ENCODE peak calls at places on chromosomes 4 and X, in nine cellular contexts. A is GM13977, J is sigmoid colon, H is stomach, M is left ventricle myocardium inferior, P is Calu3, N is body of pancreas, F is omental fat pad, C is AG10803. R is an unnamed sample.

GRCh38 chr4:46804781-46805413 is 104.1 kb downstream of the COX7B2 start:
- DNase-seq in P (no peak), M (no peak), J (no peak), A (no peak), H (no peak), C (no peak), F (no peak), N (no peak), R (no peak)

GRCh38 chr4:154421618-154422017 is 70.0 kb downstream of the DCHS2 start:
- DNase-seq in C (no peak), M (no peak), H (no peak), N (no peak), J (no peak), P (no peak), A (no peak), F (no peak), R (no peak)

GRCh38 chr4:71974681-71975080 is 57.1 kb upstream of the NPFFR2 start:
- DNase-seq in H (no peak), P (peak), F (no peak), M (no peak), N (no peak), C (peak), J (no peak), A (no peak), R (no peak)

GRCh38 chrX:623268-623598 is 7.4 kb upstream of the SHOX start:
- DNase-seq in J (no peak), N (no peak), H (no peak), P (no peak), F (no peak), C (no peak), A (no peak), M (no peak), R (no peak)

GRCh38 chrX:107711521-107712041 is 64.0 kb downstream of the TSC22D3 start:
- DNase-seq in M (no peak), F (no peak), A (no peak), N (no peak), H (no peak), C (no peak), P (no peak), J (peak), R (no peak)

GRCh38 chr4:74618659-74619058 is 173.7 kb downstream of the AREG start:
- DNase-seq in M (no peak), F (no peak), A (no peak), H (no peak), N (no peak), C (no peak), J (no peak), P (peak), R (no peak)

GRCh38 chr4:1564535-1565375 is 119.4 kb downstream of the FAM53A start:
- DNase-seq in P (no peak), A (no peak), M (no peak), H (no peak), N (no peak), C (no peak), J (no peak), F (no peak), R (no peak)

GRCh38 chr4:139696491-139696890 is 30.9 kb downstream of the MGST2 start:
- DNase-seq in P (no peak), M (no peak), C (no peak), F (no peak), H (no peak), N (no peak), J (no peak), A (no peak), R (no peak)

GRCh38 chrX:114344756-114345155 is 239.1 kb upstream of the HTR2C start:
- DNase-seq in H (no peak), F (no peak), C (peak), N (no peak), J (no peak), M (no peak), A (peak), P (no peak), R (peak)

GRCh38 chr4:26525136-26525535 is 34.9 kb upstream of the CCKAR start:
- DNase-seq in C (peak), A (no peak), P (no peak), F (no peak), N (no peak), J (no peak), M (no peak), H (no peak), R (no peak)

GRCh38 chrX:15158736-15159406 is 111.0 kb downstream of the ASB9 start:
- DNase-seq in N (no peak), J (no peak), H (no peak), M (no peak), F (no peak), P (no peak), A (peak), C (no peak), R (no peak)

GRCh38 chr4:139419388-139419914 is 34.5 kb upstream of the RAB33B start:
- DNase-seq in P (no peak), C (peak), A (no peak), J (peak), N (no peak), H (no peak), M (peak), F (peak), R (no peak)

GRCh38 chr4:113449407-113449974 is 312.0 kb downstream of the CAMK2D start:
- DNase-seq in F (no peak), J (no peak), C (peak), A (no peak), N (no peak), M (no peak), P (no peak), H (no peak), R (no peak)

GRCh38 chrX:16250296-16250695 is 83.0 kb downstream of the MAGEB17 start:
- DNase-seq in J (no peak), H (no peak), F (no peak), M (no peak), A (no peak), N (no peak), P (no peak), C (peak), R (no peak)

GRCh38 chrX:12949927-12950656 is 24.8 kb upstream of the TMSB4X start:
- DNase-seq in P (peak), M (peak), F (peak), C (peak), A (peak), H (peak), N (peak), J (peak), R (no peak)

GRCh38 chr4:3756343-3757059 is 9.7 kb upstream of the ADRA2C start:
- DNase-seq in F (no peak), J (no peak), C (no peak), P (no peak), N (no peak), A (no peak), H (no peak), M (no peak), R (no peak)

GRCh38 chr4:63036159-63036866 is 1372.9 kb downstream of the TECRL start:
- DNase-seq in H (no peak), A (no peak), N (no peak), C (no peak), F (no peak), J (no peak), P (no peak), M (no peak), R (no peak)

GRCh38 chr4:56468097-56468422 is 643 bp downstream of the SRP72 start:
- DNase-seq in A (no peak), C (no peak), J (no peak), M (no peak), N (peak), H (peak), P (no peak), F (no peak), R (peak)

GRCh38 chr4:72325215-72325614 is 243.8 kb downstream of the ADAMTS3 start:
- DNase-seq in F (no peak), A (no peak), J (no peak), P (no peak), C (peak), M (no peak), N (no peak), H (no peak), R (no peak)

GRCh38 chr4:92303621-92304027 is at the start of gene GRID2:
- DNase-seq in P (peak), A (peak), C (no peak), M (no peak), H (no peak), N (no peak), J (no peak), F (no peak), R (peak)

GRCh38 chr4:15577508-15577907 is 77.6 kb downstream of the FBXL5 start:
- DNase-seq in M (no peak), F (no peak), A (no peak), C (peak), H (no peak), P (no peak), N (no peak), J (no peak), R (no peak)

GRCh38 chr4:40845136-40845910 is 95.6 kb downstream of the NSUN7 start:
- DNase-seq in M (no peak), F (no peak), J (peak), H (no peak), P (no peak), N (no peak), C (peak), A (no peak), R (no peak)

GRCh38 chrX:103913356-103914020 is 48.9 kb upstream of the TMSB15B start:
- DNase-seq in H (no peak), A (no peak), C (peak), N (no peak), P (no peak), M (no peak), J (no peak), F (no peak), R (no peak)

GRCh38 chr4:45064741-45065140 is 338.4 kb upstream of the GNPDA2 start:
- DNase-seq in J (no peak), A (no peak), M (no peak), P (no peak), C (no peak), H (no peak), N (no peak), F (no peak), R (no peak)

GRCh38 chr4:48340276-48340904 is 939 bp upstream of the SLAIN2 start:
- DNase-seq in P (no peak), H (no peak), F (no peak), J (no peak), C (peak), N (no peak), A (no peak), M (no peak), R (no peak)

GRCh38 chr4:142614621-142615323 is 231.3 kb downstream of the INPP4B start:
- DNase-seq in F (no peak), N (no peak), A (no peak), J (no peak), P (no peak), H (no peak), C (peak), M (no peak), R (no peak)

GRCh38 chr4:47615385-47615784 is 130.3 kb downstream of the ATP10D start:
- DNase-seq in C (peak), N (no peak), M (no peak), P (no peak), F (no peak), H (no peak), A (no peak), J (no peak), R (no peak)

GRCh38 chr4:139828966-139829662 is 163.5 kb downstream of the MGST2 start:
- DNase-seq in A (no peak), F (no peak), M (no peak), N (no peak), P (no peak), H (no peak), C (no peak), J (no peak), R (no peak)

GRCh38 chrX:64093761-64094160 is 111.7 kb downstream of the AMER1 start:
- DNase-seq in J (no peak), F (no peak), M (no peak), N (no peak), A (no peak), P (no peak), H (no peak), C (peak), R (peak)

GRCh38 chr4:42339935-42340406 is 57.3 kb upstream of the SHISA3 start:
- DNase-seq in J (no peak), C (no peak), H (no peak), N (no peak), F (no peak), P (no peak), M (peak), A (no peak), R (no peak)

GRCh38 chr4:123037809-123038208 is 115.4 kb upstream of the NUDT6 start:
- DNase-seq in H (no peak), J (no peak), F (no peak), N (no peak), M (no peak), A (no peak), C (peak), P (no peak), R (no peak)

DNA sequence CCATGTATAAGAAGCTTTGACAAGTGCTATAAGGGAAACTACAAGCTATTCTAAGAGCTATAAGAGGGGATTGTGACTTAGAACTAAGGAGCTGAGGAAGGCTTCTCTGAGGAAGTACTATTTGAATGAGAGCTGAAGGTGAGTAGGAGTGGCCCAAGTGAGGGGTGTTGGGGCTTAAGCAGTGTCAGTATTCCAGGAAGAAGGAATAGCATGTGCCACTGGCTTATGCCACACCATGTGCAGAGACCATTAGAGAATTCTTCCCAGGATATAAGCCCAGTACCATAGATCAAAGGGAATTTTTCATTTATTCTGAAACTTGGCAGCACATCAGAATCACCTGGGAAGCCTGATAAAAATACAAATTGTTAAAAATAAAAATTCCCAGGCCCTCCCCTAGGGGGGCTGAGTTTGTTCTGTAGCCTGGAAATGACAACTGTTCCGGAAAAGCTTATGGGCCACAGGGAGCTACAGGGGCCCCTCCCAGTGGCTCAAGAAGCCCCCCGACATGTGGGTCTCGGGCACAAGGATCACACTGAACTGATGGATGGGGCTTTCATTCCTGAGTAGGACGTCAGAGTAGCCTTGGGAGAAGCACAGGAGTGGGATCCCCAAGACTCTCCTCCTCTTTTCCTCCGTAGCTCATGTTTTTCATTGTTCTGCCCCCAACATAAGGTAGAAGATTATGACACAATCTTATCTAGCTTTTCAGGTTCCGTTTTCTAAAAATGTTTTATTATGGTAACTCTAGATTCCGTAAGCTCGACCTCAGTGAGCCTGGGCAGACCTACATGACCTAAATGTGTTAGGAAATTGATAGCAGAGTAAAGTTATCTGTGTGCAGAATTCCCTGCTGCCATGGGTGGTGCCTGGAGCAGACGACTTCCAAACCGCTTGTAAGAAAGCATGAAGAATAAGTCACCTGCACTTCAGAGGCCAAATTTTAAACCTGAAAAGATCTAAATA is 119.3 kb downstream of the AFF1 start:
- DNase-seq in H (no peak), C (no peak), A (no peak), N (no peak), F (no peak), M (no peak), J (no peak), P (no peak), R (no peak)
- TF ChIP-seq CTCF in H (no peak), C (no peak), A (no peak), N (no peak), F (no peak), M (peak), J (no peak), P (no peak), R (no peak)

DNA sequence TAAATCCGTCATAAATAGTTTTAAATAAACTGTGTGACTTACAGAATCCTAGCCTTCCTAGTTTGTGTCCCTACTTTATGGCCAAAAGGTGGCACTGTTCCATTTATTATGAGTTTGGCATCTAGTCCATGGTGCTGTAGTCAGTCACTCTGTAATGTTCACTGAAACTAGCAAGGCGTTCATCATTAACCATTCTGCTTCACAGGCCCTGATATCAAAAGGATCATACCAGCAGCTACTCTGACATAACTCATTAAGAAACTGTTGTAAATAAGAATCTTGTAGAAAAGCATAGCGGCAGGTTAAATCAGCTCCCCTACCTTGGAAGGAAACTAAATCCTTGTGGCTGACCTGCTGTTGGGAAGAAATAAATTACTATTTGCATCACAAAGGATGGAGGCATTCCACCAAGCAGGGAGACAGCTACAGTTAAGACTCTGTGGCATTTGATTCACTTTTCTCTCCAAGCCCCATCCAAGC is 919.6 kb upstream of the DIAPH2 start:
- DNase-seq in N (no peak), J (no peak), A (peak), H (no peak), F (no peak), P (peak), M (no peak), C (peak), R (no peak)
- TF ChIP-seq CTCF in N (peak), J (peak), A (peak), H (no peak), F (no peak), P (no peak), M (peak), C (peak), R (peak)

GRCh38 chrX:82230013-82230412 is 1028.1 kb downstream of the SH3BGRL start:
- DNase-seq in M (no peak), H (no peak), A (no peak), J (no peak), P (no peak), C (no peak), N (no peak), F (no peak), R (no peak)
- TF ChIP-seq CTCF in M (no peak), H (no peak), A (peak), J (no peak), P (no peak), C (no peak), N (no peak), F (no peak), R (no peak)

GRCh38 chr4:173459857-173460256 is 60.9 kb upstream of the SCRG1 start:
- DNase-seq in N (no peak), A (no peak), F (no peak), M (no peak), H (no peak), J (no peak), C (no peak), P (no peak), R (no peak)

GRCh38 chr4:173466101-173466500 is 63.9 kb downstream of the HAND2 start:
- DNase-seq in N (no peak), A (no peak), J (no peak), M (no peak), F (no peak), P (no peak), H (no peak), C (peak), R (no peak)

GRCh38 chr4:173461170-173461569 is 62.3 kb upstream of the SCRG1 start:
- DNase-seq in H (no peak), J (no peak), M (no peak), N (no peak), C (peak), A (no peak), F (no peak), P (no peak), R (no peak)

GRCh38 chr4:173464486-173464885 is 65.5 kb downstream of the HAND2 start:
- DNase-seq in A (no peak), M (no peak), H (no peak), J (no peak), C (no peak), P (no peak), F (no peak), N (no peak), R (no peak)

DNA sequence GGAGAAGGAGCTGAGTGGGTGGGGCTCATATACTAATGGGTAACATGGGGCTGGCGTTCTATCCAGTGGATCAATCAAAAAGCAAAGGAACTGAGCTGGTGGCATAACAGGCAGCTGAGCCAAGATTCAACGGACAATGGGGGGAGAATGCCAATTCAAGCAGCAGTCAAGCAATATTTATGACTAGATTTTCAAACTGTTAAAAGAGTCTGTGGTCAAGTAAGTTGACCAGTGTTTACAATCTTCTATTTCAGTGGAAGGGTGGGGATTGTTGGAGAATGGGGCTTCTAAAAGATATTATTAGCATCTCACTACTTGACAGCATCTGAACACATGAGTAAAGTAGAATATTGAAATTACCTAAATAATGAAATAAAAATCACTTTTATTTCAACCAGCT is 64.9 kb upstream of the SCRG1 start:
- DNase-seq in C (no peak), J (no peak), P (no peak), F (no peak), H (no peak), M (no peak), A (no peak), N (no peak), R (no peak)
- TF ChIP-seq CTCF in C (no peak), J (no peak), P (no peak), F (no peak), H (no peak), M (no peak), A (no peak), N (no peak), R (no peak)

DNA sequence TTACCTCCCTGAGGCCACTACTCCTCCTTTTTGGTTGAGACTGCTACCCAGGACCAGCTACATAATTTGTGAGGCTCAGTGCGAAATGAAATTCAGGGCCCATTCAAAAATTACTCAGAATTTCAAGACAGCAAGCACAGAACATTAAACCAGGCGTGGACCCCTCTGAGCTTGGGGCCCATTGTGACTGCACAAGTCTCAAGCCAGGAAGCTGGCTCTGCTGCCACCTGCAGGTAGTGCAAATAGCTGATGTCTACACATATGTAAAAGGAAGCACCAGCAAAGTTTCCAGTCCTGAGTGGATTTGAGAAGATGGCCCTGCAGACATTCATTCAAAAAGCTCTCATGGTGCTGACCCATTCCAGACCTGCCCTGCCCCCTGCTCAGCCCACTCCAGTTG is 213.4 kb upstream of the LNX1 start:
- DNase-seq in N (peak), M (no peak), C (no peak), F (no peak), J (no peak), H (peak), P (peak), A (peak), R (no peak)
- TF ChIP-seq CTCF in N (peak), M (peak), C (peak), F (no peak), J (no peak), H (no peak), P (no peak), A (peak), R (no peak)